ENCODE peak calls at places on chromosome 11, in seven cellular contexts. Z, V, G, K, J, N and M are unnamed samples.
A peak's percentile ranks its signal among the peaks of the same experiment; 100 is the strongest.

GRCh38 chr11:114321621-114322257 is 25.5 kb downstream of the NNMT start:
- DNase-seq in Z (no peak), V (no peak), G (no peak), K (peak; percentile 64), J (no peak), N (peak; percentile 82), M (no peak)

GRCh38 chr11:126744699-126745098 is 255.9 kb downstream of the KIRREL3 start:
- DNase-seq in Z (no peak), V (no peak), G (no peak), K (no peak), J (no peak), N (no peak), M (no peak)

GRCh38 chr11:128733440-128734115 is 39.7 kb downstream of the FLI1 start:
- DNase-seq in Z (no peak), V (peak; percentile 6), G (no peak), K (no peak), J (no peak), N (no peak), M (peak; percentile 37)

GRCh38 chr11:84607975-84608787 is 1019.0 kb downstream of the DLG2 start:
- DNase-seq in Z (no peak), V (peak; percentile 49), G (no peak), K (no peak), J (no peak), N (no peak), M (no peak)

GRCh38 chr11:43434893-43435292 is 76.2 kb downstream of the TTC17 start:
- DNase-seq in Z (no peak), V (no peak), G (no peak), K (no peak), J (no peak), N (no peak), M (no peak)

GRCh38 chr11:93724090-93724489 is 17.2 kb downstream of the TAF1D start:
- DNase-seq in Z (no peak), V (no peak), G (no peak), K (no peak), J (no peak), N (no peak), M (no peak)

GRCh38 chr11:17720796-17721171 is 1.4 kb downstream of the MYOD1 start:
- DNase-seq in Z (no peak), V (peak; percentile 16), G (no peak), K (peak; percentile 84), J (no peak), N (no peak), M (no peak)

GRCh38 chr11:34585870-34586654 is 34.8 kb upstream of the EHF start:
- DNase-seq in Z (no peak), V (peak; percentile 41), G (peak; percentile 74), K (no peak), J (no peak), N (peak; percentile 78), M (peak; percentile 46)

GRCh38 chr11:57499413-57499982 is 16.0 kb downstream of the SLC43A1 start:
- DNase-seq in Z (no peak), V (peak; percentile 88), G (peak; percentile 94), K (peak; percentile 99), J (peak; percentile 97), N (peak; percentile 83), M (no peak)

GRCh38 chr11:13009476-13009920 is 382 bp downstream of the RASSF10 start:
- DNase-seq in Z (no peak), V (peak; percentile 56), G (no peak), K (peak; percentile 50), J (no peak), N (no peak), M (peak; percentile 33)

GRCh38 chr11:126281245-126281644 is 1.6 kb upstream of the TIRAP start:
- DNase-seq in Z (no peak), V (no peak), G (no peak), K (no peak), J (no peak), N (no peak), M (no peak)

GRCh38 chr11:593347-593746 is 17.1 kb downstream of the PHRF1 start:
- DNase-seq in Z (no peak), V (no peak), G (no peak), K (no peak), J (no peak), N (no peak), M (no peak)

GRCh38 chr11:75337195-75337654 is 14.2 kb downstream of the ARRB1 start:
- DNase-seq in Z (no peak), V (no peak), G (no peak), K (no peak), J (no peak), N (peak; percentile 79), M (no peak)

GRCh38 chr11:102964867-102965266 is 9.3 kb upstream of the MMP13 start:
- DNase-seq in Z (no peak), V (no peak), G (no peak), K (no peak), J (no peak), N (no peak), M (no peak)

GRCh38 chr11:86291466-86292262 is 10.4 kb upstream of the HIKESHI start:
- DNase-seq in Z (no peak), V (peak; percentile 48), G (peak; percentile 31), K (no peak), J (peak; percentile 63), N (peak; percentile 72), M (peak; percentile 22)

GRCh38 chr11:125071831-125072209 is 8.7 kb downstream of the SLC37A2 start:
- DNase-seq in Z (no peak), V (no peak), G (no peak), K (no peak), J (peak; percentile 28), N (no peak), M (no peak)